ENCODE peak calls at places on chromosomes 5 and 9, in four cellular contexts. Y is D721Med; T is fibroblast of mammary gland; Q is activated naive CD4-positive, alpha-beta T cell. U is an unnamed sample.

GRCh38 chr9:137458194-137459146 is 664 bp downstream of the NSMF start:
- DNase-seq in T (no peak), Q (no peak), Y (no peak), U (no peak)

GRCh38 chr5:146283344-146283761 is 55.3 kb upstream of the POU4F3 start:
- DNase-seq in Q (no peak), Y (no peak), T (peak; percentile 83), U (no peak)

GRCh38 chr9:116905131-116905724 is 218.1 kb downstream of the TRIM32 start:
- DNase-seq in Q (no peak), T (no peak), Y (no peak), U (no peak)

GRCh38 chr9:121868611-121869010 is 217.2 kb downstream of the DAB2IP start:
- DNase-seq in T (peak; percentile 32), Q (no peak), Y (no peak), U (no peak)

GRCh38 chr9:107708786-107709185 is 219.2 kb upstream of the KLF4 start:
- DNase-seq in Q (no peak), T (no peak), Y (no peak), U (no peak)

GRCh38 chr5:79934681-79935080 is 56.4 kb downstream of the MTX3 start:
- DNase-seq in Y (no peak), Q (no peak), T (no peak), U (no peak)

GRCh38 chr5:119655081-119655480 is 25.7 kb downstream of the FAM170A start:
- DNase-seq in Q (no peak), Y (no peak), T (peak; percentile 57), U (no peak)

GRCh38 chr5:132426525-132427138 is 57.1 kb downstream of the SLC22A5 start:
- DNase-seq in Q (peak; percentile 21), Y (no peak), T (peak; percentile 93), U (no peak)

GRCh38 chr9:128203842-128204551 is 818 bp downstream of the DNM1 start:
- DNase-seq in T (no peak), Y (peak; percentile 93), Q (no peak), U (peak; percentile 64)

GRCh38 chr9:123337971-123338370 is 18.0 kb upstream of the CRB2 start:
- DNase-seq in T (no peak), Y (no peak), Q (no peak), U (no peak)

GRCh38 chr5:86329318-86329717 is 288.4 kb upstream of the COX7C start:
- DNase-seq in Y (no peak), Q (no peak), T (no peak), U (no peak)

GRCh38 chr5:135126688-135127603 is 92.9 kb upstream of the PITX1 start:
- DNase-seq in Y (no peak), T (no peak), Q (no peak), U (no peak)

GRCh38 chr9:112527959-112528358 is 41.3 kb downstream of the KIAA1958 start:
- DNase-seq in Y (no peak), Q (no peak), T (no peak), U (no peak)

GRCh38 chr9:127077658-127077975 is 44.8 kb downstream of the ANGPTL2 start:
- DNase-seq in T (no peak), Q (no peak), Y (no peak), U (no peak)

GRCh38 chr5:179217956-179218355 is 127.3 kb downstream of the ADAMTS2 start:
- DNase-seq in Y (no peak), Q (no peak), T (no peak), U (no peak)

GRCh38 chr5:175873090-175873454 is 1.7 kb downstream of the CPLX2 start:
- DNase-seq in Q (no peak), Y (no peak), T (no peak), U (peak; percentile 33)

GRCh38 chr9:2411459-2412215 is 209.9 kb upstream of the VLDLR start:
- DNase-seq in Q (no peak), Y (no peak), T (no peak), U (no peak)

U was measured in NCI-H510A.